ENCODE peak calls at places on chromosomes 2 and 18, in five cellular contexts. One of them, this sample, is unnamed.

GRCh38 chr2:109162999-109163398 is 34.0 kb downstream of the SH3RF3 start:
- DNase-seq in HFF-Myc: no peak
- DNase-seq in fibroblast of lung: peak; percentile 57
- DNase-seq in epithelial cell of esophagus: no peak
- DNase-seq in K562: no peak
- DNase-seq in this sample: peak; percentile 86

GRCh38 chr2:130728549-130729310 is at the start of gene GPR148:
- DNase-seq in HFF-Myc: no peak
- DNase-seq in fibroblast of lung: no peak
- DNase-seq in epithelial cell of esophagus: no peak
- DNase-seq in K562: no peak
- DNase-seq in this sample: no peak

GRCh38 chr2:112679484-112679883 is 33.7 kb downstream of the SLC20A1 start:
- DNase-seq in HFF-Myc: no peak
- DNase-seq in fibroblast of lung: no peak
- DNase-seq in epithelial cell of esophagus: peak; percentile 84
- DNase-seq in K562: no peak
- DNase-seq in this sample: no peak

GRCh38 chr2:19632327-19633040 is 269.3 kb downstream of the TTC32 start:
- DNase-seq in HFF-Myc: no peak
- DNase-seq in fibroblast of lung: peak; percentile 34
- DNase-seq in epithelial cell of esophagus: peak; percentile 39
- DNase-seq in K562: no peak
- DNase-seq in this sample: no peak

GRCh38 chr2:218217366-218218309 is 649 bp downstream of the ARPC2 start:
- DNase-seq in HFF-Myc: no peak
- DNase-seq in fibroblast of lung: no peak
- DNase-seq in epithelial cell of esophagus: peak; percentile 31
- DNase-seq in K562: no peak
- DNase-seq in this sample: peak; percentile 80

GRCh38 chr2:51454177-51454576 is 422.2 kb upstream of the NRXN1 start:
- DNase-seq in HFF-Myc: no peak
- DNase-seq in fibroblast of lung: no peak
- DNase-seq in epithelial cell of esophagus: no peak
- DNase-seq in K562: no peak
- DNase-seq in this sample: no peak

GRCh38 chr18:80022613-80023012 is 11.6 kb upstream of the RBFA start:
- DNase-seq in HFF-Myc: no peak
- DNase-seq in fibroblast of lung: peak; percentile 50
- DNase-seq in epithelial cell of esophagus: peak; percentile 23
- DNase-seq in K562: peak; percentile 27
- DNase-seq in this sample: no peak

GRCh38 chr2:40315684-40316083 is 136.2 kb downstream of the SLC8A1 start:
- DNase-seq in HFF-Myc: peak; percentile 2
- DNase-seq in fibroblast of lung: peak; percentile 87
- DNase-seq in epithelial cell of esophagus: peak; percentile 77
- DNase-seq in K562: no peak
- DNase-seq in this sample: no peak

GRCh38 chr2:233209117-233209977 is 42.1 kb upstream of the ATG16L1 start:
- DNase-seq in HFF-Myc: no peak
- DNase-seq in fibroblast of lung: no peak
- DNase-seq in epithelial cell of esophagus: peak; percentile 56
- DNase-seq in K562: peak; percentile 20
- DNase-seq in this sample: no peak

GRCh38 chr18:5628512-5629255 is 84.9 kb upstream of the EPB41L3 start:
- DNase-seq in HFF-Myc: no peak
- DNase-seq in fibroblast of lung: peak; percentile 57
- DNase-seq in epithelial cell of esophagus: peak; percentile 4
- DNase-seq in K562: no peak
- DNase-seq in this sample: no peak

GRCh38 chr2:134235771-134236170 is 18.1 kb upstream of the MGAT5 start:
- DNase-seq in HFF-Myc: no peak
- DNase-seq in fibroblast of lung: no peak
- DNase-seq in epithelial cell of esophagus: no peak
- DNase-seq in K562: no peak
- DNase-seq in this sample: no peak

GRCh38 chr2:2743164-2743571 is 412.1 kb upstream of the MYT1L start:
- DNase-seq in HFF-Myc: no peak
- DNase-seq in fibroblast of lung: no peak
- DNase-seq in epithelial cell of esophagus: peak; percentile 91
- DNase-seq in K562: no peak
- DNase-seq in this sample: no peak

GRCh38 chr2:60661073-60661738 is 94.9 kb upstream of the PAPOLG start:
- DNase-seq in HFF-Myc: no peak
- DNase-seq in fibroblast of lung: no peak
- DNase-seq in epithelial cell of esophagus: no peak
- DNase-seq in K562: no peak
- DNase-seq in this sample: no peak

GRCh38 chr18:2846638-2847340 is at the start of gene EMILIN2:
- DNase-seq in HFF-Myc: no peak
- DNase-seq in fibroblast of lung: peak; percentile 56
- DNase-seq in epithelial cell of esophagus: peak; percentile 26
- DNase-seq in K562: peak; percentile 70
- DNase-seq in this sample: peak; percentile 81

GRCh38 chr2:168375195-168375798 is 80.8 kb upstream of the CERS6 start:
- DNase-seq in HFF-Myc: no peak
- DNase-seq in fibroblast of lung: peak; percentile 6
- DNase-seq in epithelial cell of esophagus: no peak
- DNase-seq in K562: no peak
- DNase-seq in this sample: no peak

GRCh38 chr2:102736174-102736606 is 25.6 kb upstream of the TMEM182 start:
- DNase-seq in HFF-Myc: no peak
- DNase-seq in fibroblast of lung: peak; percentile 25
- DNase-seq in epithelial cell of esophagus: peak; percentile 38
- DNase-seq in K562: peak; percentile 55
- DNase-seq in this sample: no peak

GRCh38 chr2:102841107-102841840 is 79.4 kb downstream of the TMEM182 start:
- DNase-seq in HFF-Myc: peak; percentile 9
- DNase-seq in fibroblast of lung: peak; percentile 50
- DNase-seq in epithelial cell of esophagus: peak; percentile 59
- DNase-seq in K562: peak; percentile 41
- DNase-seq in this sample: no peak

GRCh38 chr18:62781893-62782292 is 66.6 kb downstream of the PHLPP1 start:
- DNase-seq in HFF-Myc: peak; percentile 46
- DNase-seq in fibroblast of lung: peak; percentile 74
- DNase-seq in epithelial cell of esophagus: peak; percentile 93
- DNase-seq in K562: no peak
- DNase-seq in this sample: no peak

GRCh38 chr2:240930096-240930630 is 24.0 kb downstream of the CROCC2 start:
- DNase-seq in HFF-Myc: no peak
- DNase-seq in fibroblast of lung: no peak
- DNase-seq in epithelial cell of esophagus: no peak
- DNase-seq in K562: no peak
- DNase-seq in this sample: peak; percentile 67

GRCh38 chr2:239297142-239298125 is 103.4 kb downstream of the HDAC4 start:
- DNase-seq in HFF-Myc: no peak
- DNase-seq in fibroblast of lung: no peak
- DNase-seq in epithelial cell of esophagus: no peak
- DNase-seq in K562: no peak
- DNase-seq in this sample: no peak
- H3K4me3 ChIP-seq in HFF-Myc: no peak overlapping the region
- H3K4me3 ChIP-seq in fibroblast of lung: no peak overlapping the region
- H3K4me3 ChIP-seq in epithelial cell of esophagus: no peak overlapping the region
- H3K4me3 ChIP-seq in K562: no peak overlapping the region
- H3K4me3 ChIP-seq in this sample: no peak overlapping the region

GRCh38 chr2:120740765-120741513 is 5.3 kb downstream of the GLI2 start:
- DNase-seq in HFF-Myc: no peak
- DNase-seq in fibroblast of lung: peak; percentile 42
- DNase-seq in epithelial cell of esophagus: no peak
- DNase-seq in K562: no peak
- DNase-seq in this sample: peak; percentile 72
- H3K4me3 ChIP-seq in HFF-Myc: peak overlapping the region; percentile 38
- H3K4me3 ChIP-seq in fibroblast of lung: peak overlapping the region; percentile 25
- H3K4me3 ChIP-seq in epithelial cell of esophagus: no peak overlapping the region
- H3K4me3 ChIP-seq in K562: no peak overlapping the region
- H3K4me3 ChIP-seq in this sample: peak overlapping the region; percentile 72

GRCh38 chr2:201618744-201619654 is 24.3 kb downstream of the TMEM237 start:
- DNase-seq in HFF-Myc: no peak
- DNase-seq in fibroblast of lung: peak; percentile 78
- DNase-seq in epithelial cell of esophagus: peak; percentile 57
- DNase-seq in K562: peak; percentile 25
- DNase-seq in this sample: peak; percentile 75
- H3K4me3 ChIP-seq in HFF-Myc: no peak overlapping the region
- H3K4me3 ChIP-seq in fibroblast of lung: peak overlapping the region; percentile 28
- H3K4me3 ChIP-seq in epithelial cell of esophagus: no peak overlapping the region
- H3K4me3 ChIP-seq in K562: no peak overlapping the region
- H3K4me3 ChIP-seq in this sample: peak overlapping the region; percentile 64

DNA sequence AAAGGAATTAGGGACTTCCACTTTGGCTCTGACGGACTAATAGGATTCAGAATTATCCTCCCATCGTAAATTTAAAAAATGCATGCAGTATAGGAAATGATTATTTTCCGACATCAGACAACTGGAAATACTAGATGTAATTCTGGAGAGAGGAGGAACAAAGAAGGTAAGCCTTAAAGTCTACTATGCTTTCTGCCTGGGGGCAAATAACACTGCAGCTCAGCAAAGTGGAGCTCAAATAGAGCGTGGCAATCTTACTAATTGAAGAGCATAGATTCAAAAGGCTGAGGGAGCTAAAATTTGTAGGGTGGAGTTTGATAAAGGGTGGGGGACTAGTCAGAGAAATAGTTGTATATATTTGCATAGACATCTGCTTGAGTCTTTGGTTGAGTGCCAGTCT is 23.7 kb downstream of the COPS8 start:
- DNase-seq in HFF-Myc: no peak
- DNase-seq in fibroblast of lung: no peak
- DNase-seq in epithelial cell of esophagus: no peak
- DNase-seq in K562: no peak
- DNase-seq in this sample: no peak
- H3K4me3 ChIP-seq in HFF-Myc: no peak overlapping the region
- H3K4me3 ChIP-seq in fibroblast of lung: no peak overlapping the region
- H3K4me3 ChIP-seq in epithelial cell of esophagus: no peak overlapping the region
- H3K4me3 ChIP-seq in K562: no peak overlapping the region
- H3K4me3 ChIP-seq in this sample: no peak overlapping the region

GRCh38 chr2:25241452-25241851 is 73.1 kb upstream of the POMC start:
- DNase-seq in HFF-Myc: no peak
- DNase-seq in fibroblast of lung: no peak
- DNase-seq in epithelial cell of esophagus: no peak
- DNase-seq in K562: no peak
- DNase-seq in this sample: no peak

GRCh38 chr2:25236736-25237135 is 68.4 kb upstream of the POMC start:
- DNase-seq in HFF-Myc: no peak
- DNase-seq in fibroblast of lung: no peak
- DNase-seq in epithelial cell of esophagus: no peak
- DNase-seq in K562: no peak
- DNase-seq in this sample: no peak

GRCh38 chr2:25234756-25235155 is 66.4 kb upstream of the POMC start:
- DNase-seq in HFF-Myc: no peak
- DNase-seq in fibroblast of lung: no peak
- DNase-seq in epithelial cell of esophagus: no peak
- DNase-seq in K562: no peak
- DNase-seq in this sample: no peak

GRCh38 chr2:25238920-25239319 is 70.5 kb upstream of the POMC start:
- DNase-seq in HFF-Myc: no peak
- DNase-seq in fibroblast of lung: no peak
- DNase-seq in epithelial cell of esophagus: no peak
- DNase-seq in K562: no peak
- DNase-seq in this sample: no peak

GRCh38 chr2:25237764-25238163 is 69.4 kb upstream of the POMC start:
- DNase-seq in HFF-Myc: no peak
- DNase-seq in fibroblast of lung: no peak
- DNase-seq in epithelial cell of esophagus: no peak
- DNase-seq in K562: no peak
- DNase-seq in this sample: no peak
- H3K4me3 ChIP-seq in HFF-Myc: no peak overlapping the region
- H3K4me3 ChIP-seq in fibroblast of lung: no peak overlapping the region
- H3K4me3 ChIP-seq in epithelial cell of esophagus: no peak overlapping the region
- H3K4me3 ChIP-seq in K562: no peak overlapping the region
- H3K4me3 ChIP-seq in this sample: no peak overlapping the region

GRCh38 chr2:177239934-177240600 is 24.5 kb downstream of the NFE2L2 start:
- DNase-seq in HFF-Myc: peak; percentile 58
- DNase-seq in fibroblast of lung: peak; percentile 67
- DNase-seq in epithelial cell of esophagus: peak; percentile 57
- DNase-seq in K562: no peak
- DNase-seq in this sample: no peak

GRCh38 chr2:177237932-177238331 is 25.3 kb downstream of the HNRNPA3 start:
- DNase-seq in HFF-Myc: no peak
- DNase-seq in fibroblast of lung: no peak
- DNase-seq in epithelial cell of esophagus: no peak
- DNase-seq in K562: no peak
- DNase-seq in this sample: no peak

GRCh38 chr2:177235855-177236437 is 23.4 kb downstream of the HNRNPA3 start:
- DNase-seq in HFF-Myc: no peak
- DNase-seq in fibroblast of lung: no peak
- DNase-seq in epithelial cell of esophagus: no peak
- DNase-seq in K562: no peak
- DNase-seq in this sample: no peak

GRCh38 chr2:177241771-177242135 is 22.8 kb downstream of the NFE2L2 start:
- DNase-seq in HFF-Myc: no peak
- DNase-seq in fibroblast of lung: no peak
- DNase-seq in epithelial cell of esophagus: no peak
- DNase-seq in K562: no peak
- DNase-seq in this sample: no peak

DNA sequence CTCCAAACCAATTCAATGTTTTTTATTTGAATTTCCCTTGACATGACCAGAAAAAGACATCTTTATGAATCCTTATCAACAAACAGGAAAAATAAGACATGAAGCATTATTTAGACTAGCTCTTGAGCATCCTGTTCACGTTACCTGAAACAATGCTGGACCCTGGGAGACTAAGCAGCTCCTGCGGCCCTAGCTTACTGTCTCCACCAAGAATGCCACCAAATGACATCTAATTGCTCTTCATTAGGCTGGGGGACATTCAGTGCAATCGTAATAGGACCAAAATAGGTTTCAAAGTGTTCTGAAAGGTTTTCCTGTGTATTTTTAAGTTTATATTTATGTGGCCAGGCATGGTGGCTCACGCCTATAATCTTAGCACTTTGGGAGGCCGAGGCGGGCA is 25.5 kb downstream of the NFE2L2 start:
- DNase-seq in HFF-Myc: no peak
- DNase-seq in fibroblast of lung: no peak
- DNase-seq in epithelial cell of esophagus: no peak
- DNase-seq in K562: no peak
- DNase-seq in this sample: no peak
- H3K4me3 ChIP-seq in HFF-Myc: no peak overlapping the region
- H3K4me3 ChIP-seq in fibroblast of lung: no peak overlapping the region
- H3K4me3 ChIP-seq in epithelial cell of esophagus: no peak overlapping the region
- H3K4me3 ChIP-seq in K562: no peak overlapping the region
- H3K4me3 ChIP-seq in this sample: no peak overlapping the region

GRCh38 chr18:7565677-7566076 is 1.4 kb upstream of the PTPRM start:
- DNase-seq in HFF-Myc: no peak
- DNase-seq in fibroblast of lung: no peak
- DNase-seq in epithelial cell of esophagus: no peak
- DNase-seq in K562: no peak
- DNase-seq in this sample: no peak
- H3K4me3 ChIP-seq in HFF-Myc: no peak overlapping the region
- H3K4me3 ChIP-seq in fibroblast of lung: peak overlapping the region; percentile 78
- H3K4me3 ChIP-seq in epithelial cell of esophagus: no peak overlapping the region
- H3K4me3 ChIP-seq in K562: no peak overlapping the region
- H3K4me3 ChIP-seq in this sample: peak overlapping the region; percentile 87